ENCODE peak calls at places on chromosomes 7 and 10, in four cellular contexts. O is HCT116, T is HepG2, E is K562. R is an unnamed sample.

GRCh38 chr7:73960548-73960947 is 67.4 kb upstream of the ELN start:
- DNase-seq in T (no peak), O (no peak), E (no peak), R (no peak)

GRCh38 chr7:98301693-98302470 is 20.4 kb downstream of the BRI3 start:
- DNase-seq in O (no peak), T (no peak), E (no peak), R (no peak)

GRCh38 chr10:84493951-84494848 is 165.8 kb downstream of the CCSER2 start:
- DNase-seq in O (peak; percentile 77), T (no peak), E (no peak), R (peak; percentile 60)

GRCh38 chr7:72040641-72041040 is 371.5 kb downstream of the CALN1 start:
- DNase-seq in E (no peak), T (no peak), O (no peak), R (no peak)

GRCh38 chr10:97608991-97609561 is 19.6 kb downstream of the C10orf62 start:
- DNase-seq in E (no peak), T (no peak), O (no peak), R (no peak)

GRCh38 chr10:50585921-50586739 is 37.6 kb downstream of the SGMS1 start:
- DNase-seq in T (no peak), O (peak; percentile 77), E (peak; percentile 81), R (no peak)

GRCh38 chr7:142632291-142633134 is 116.8 kb upstream of the PRSS1 start:
- DNase-seq in O (peak; percentile 63), T (peak; percentile 32), E (peak; percentile 82), R (peak; percentile 72)

GRCh38 chr7:66224171-66224773 is 19.1 kb downstream of the TPST1 start:
- DNase-seq in T (no peak), O (no peak), E (no peak), R (no peak)

GRCh38 chr10:35355971-35356724 is 19.8 kb downstream of the CCNY start:
- DNase-seq in E (no peak), T (no peak), O (no peak), R (no peak)

GRCh38 chr7:82600601-82601000 is 157.0 kb upstream of the CACNA2D1 start:
- DNase-seq in E (no peak), O (no peak), T (no peak), R (no peak)

GRCh38 chr10:60334991-60335390 is 54.7 kb downstream of the ANK3 start:
- DNase-seq in O (no peak), T (no peak), E (no peak), R (no peak)

GRCh38 chr7:135233570-135233969 is at the start of gene STRA8:
- DNase-seq in T (no peak), O (no peak), E (no peak), R (no peak)

GRCh38 chr10:34080485-34081346 is 734.4 kb downstream of the PARD3 start:
- DNase-seq in E (no peak), O (no peak), T (no peak), R (no peak)

GRCh38 chr7:22387583-22387982 is 30.6 kb upstream of the RAPGEF5 start:
- DNase-seq in T (no peak), O (no peak), E (no peak), R (no peak)

GRCh38 chr7:75957021-75957736 is 37.2 kb downstream of the TMEM120A start:
- DNase-seq in O (no peak), E (no peak), T (peak; percentile 47), R (no peak)

DNA sequence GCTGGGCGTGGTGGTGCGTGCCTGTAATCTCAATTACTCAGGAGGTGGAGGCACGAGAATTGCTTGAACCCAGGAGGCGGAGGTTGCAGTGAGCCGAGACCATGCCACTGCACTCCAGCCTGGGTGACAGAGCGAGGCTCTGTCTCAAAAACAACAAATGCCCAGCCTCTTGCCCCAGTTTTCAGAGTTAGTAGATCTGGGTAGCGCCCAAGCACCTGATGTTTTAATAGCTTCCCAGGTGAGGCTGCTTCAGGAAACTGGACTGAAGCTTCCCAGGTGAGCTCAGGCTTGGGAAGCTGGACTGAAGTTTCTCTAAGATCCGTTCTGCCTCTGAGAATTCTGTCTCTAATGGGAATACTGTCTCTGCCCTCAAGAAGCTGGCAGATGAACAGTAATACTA is 12.2 kb downstream of the RPS24 start:
- DNase-seq in T (no peak), O (no peak), E (no peak), R (no peak)
- H3K4me1 ChIP-seq in T (peaks cover 28% of the 10 kb centered on the region), O (peaks cover 25% of the 10 kb centered on the region), E (peaks cover 8% of the 10 kb centered on the region), R (peaks cover 20% of the 10 kb centered on the region)

GRCh38 chr10:103090911-103091310 is 102.2 kb downstream of the NT5C2 start:
- DNase-seq in E (no peak), O (no peak), T (no peak), R (no peak)

GRCh38 chr10:103095005-103095404 is 98.1 kb downstream of the NT5C2 start:
- DNase-seq in T (no peak), E (no peak), O (no peak), R (no peak)

GRCh38 chr10:103100620-103101019 is 92.5 kb downstream of the NT5C2 start:
- DNase-seq in T (no peak), O (no peak), E (no peak), R (no peak)

GRCh38 chr10:103096130-103096529 is 96.9 kb downstream of the NT5C2 start:
- DNase-seq in T (no peak), E (no peak), O (no peak), R (no peak)
- TF ChIP-seq TCF7L2 in T (no peak), E (no peak), O (no peak), R (no peak)

GRCh38 chr10:93464826-93465388 is 17.2 kb downstream of the MYOF start:
- DNase-seq in O (no peak), E (no peak), T (no peak), R (no peak)

GRCh38 chr10:93462881-93463280 is 19.3 kb downstream of the MYOF start:
- DNase-seq in T (no peak), E (no peak), O (no peak), R (no peak)

GRCh38 chr10:93463723-93464511 is 18.2 kb downstream of the MYOF start:
- DNase-seq in T (no peak), E (no peak), O (no peak), R (no peak)

GRCh38 chr10:93468532-93469213 is 13.5 kb downstream of the MYOF start:
- DNase-seq in E (no peak), T (peak; percentile 25), O (peak; percentile 89), R (peak; percentile 89)

DNA sequence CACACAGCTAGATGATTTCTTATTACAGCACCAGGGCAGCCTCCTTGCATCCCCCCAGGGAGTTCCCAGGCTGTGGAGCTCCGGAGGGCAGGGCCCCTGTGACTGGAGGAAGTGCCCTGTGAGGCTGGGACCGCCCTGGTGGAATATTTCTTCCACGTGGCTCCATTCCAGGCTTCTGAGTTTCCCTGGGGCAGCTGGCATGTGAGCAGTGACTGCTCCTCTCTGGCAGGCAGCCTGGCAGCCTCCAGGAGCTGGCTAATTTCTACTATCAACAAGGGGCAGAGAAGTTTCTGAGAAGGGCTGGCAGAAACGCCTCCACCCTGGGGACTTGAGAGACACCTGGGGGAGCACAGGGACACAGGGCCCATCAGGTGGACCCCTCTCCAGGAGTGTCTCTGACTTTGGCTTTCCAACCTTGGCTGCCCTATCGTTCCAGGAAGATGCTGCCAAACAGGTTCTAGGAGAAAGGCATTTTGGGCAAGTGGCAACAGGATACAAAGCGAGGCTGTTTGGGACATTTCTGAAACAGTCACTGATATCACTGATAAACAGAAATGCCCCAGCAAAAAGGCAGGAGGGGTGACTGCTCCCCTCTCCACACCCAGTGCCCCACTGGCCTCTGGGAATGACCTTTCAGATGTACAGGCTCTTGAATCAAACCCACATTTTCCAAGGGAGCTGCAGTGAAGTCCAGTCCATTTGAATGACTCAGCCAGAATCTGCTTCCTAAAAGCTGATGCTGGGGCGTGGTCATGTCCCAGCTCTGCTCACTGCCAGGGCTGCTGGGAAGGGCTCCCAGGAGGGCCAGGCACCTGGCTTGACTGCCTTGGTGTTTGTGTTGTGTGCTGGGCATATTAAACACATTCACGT is 16.1 kb downstream of the MYOF start:
- DNase-seq in T (peak; percentile 18), O (peak; percentile 90), E (peak; percentile 10), R (peak; percentile 91)
- TF ChIP-seq POLR2AphosphoS5 in T (no peak), O (peak; percentile 66), E (no peak), R (peak; percentile 60)

GRCh38 chr10:10589540-10589939 is 428.1 kb upstream of the CELF2 start:
- DNase-seq in O (no peak), E (no peak), T (no peak), R (no peak)
- H3K4me1 ChIP-seq in O (no peaks in the 10 kb centered on the region), E (no peaks in the 10 kb centered on the region), T (no peaks in the 10 kb centered on the region), R (no peaks in the 10 kb centered on the region)

GRCh38 chr10:6140965-6141295 is 52.1 kb downstream of the RBM17 start:
- DNase-seq in E (no peak), O (no peak), T (no peak), R (no peak)

GRCh38 chr10:6143128-6143527 is 54.3 kb downstream of the RBM17 start:
- DNase-seq in O (no peak), T (no peak), E (no peak), R (no peak)

GRCh38 chr10:6142644-6143043 is 53.8 kb downstream of the RBM17 start:
- DNase-seq in E (no peak), O (no peak), T (no peak), R (no peak)

GRCh38 chr10:6140141-6140841 is 51.5 kb downstream of the RBM17 start:
- DNase-seq in T (no peak), E (no peak), O (no peak), R (no peak)

GRCh38 chr10:6141296-6142151 is 52.7 kb downstream of the RBM17 start:
- DNase-seq in O (no peak), E (peak; percentile 43), T (no peak), R (no peak)
- TF ChIP-seq TCF7L2 in O (no peak), E (no peak), T (no peak), R (no peak)

DNA sequence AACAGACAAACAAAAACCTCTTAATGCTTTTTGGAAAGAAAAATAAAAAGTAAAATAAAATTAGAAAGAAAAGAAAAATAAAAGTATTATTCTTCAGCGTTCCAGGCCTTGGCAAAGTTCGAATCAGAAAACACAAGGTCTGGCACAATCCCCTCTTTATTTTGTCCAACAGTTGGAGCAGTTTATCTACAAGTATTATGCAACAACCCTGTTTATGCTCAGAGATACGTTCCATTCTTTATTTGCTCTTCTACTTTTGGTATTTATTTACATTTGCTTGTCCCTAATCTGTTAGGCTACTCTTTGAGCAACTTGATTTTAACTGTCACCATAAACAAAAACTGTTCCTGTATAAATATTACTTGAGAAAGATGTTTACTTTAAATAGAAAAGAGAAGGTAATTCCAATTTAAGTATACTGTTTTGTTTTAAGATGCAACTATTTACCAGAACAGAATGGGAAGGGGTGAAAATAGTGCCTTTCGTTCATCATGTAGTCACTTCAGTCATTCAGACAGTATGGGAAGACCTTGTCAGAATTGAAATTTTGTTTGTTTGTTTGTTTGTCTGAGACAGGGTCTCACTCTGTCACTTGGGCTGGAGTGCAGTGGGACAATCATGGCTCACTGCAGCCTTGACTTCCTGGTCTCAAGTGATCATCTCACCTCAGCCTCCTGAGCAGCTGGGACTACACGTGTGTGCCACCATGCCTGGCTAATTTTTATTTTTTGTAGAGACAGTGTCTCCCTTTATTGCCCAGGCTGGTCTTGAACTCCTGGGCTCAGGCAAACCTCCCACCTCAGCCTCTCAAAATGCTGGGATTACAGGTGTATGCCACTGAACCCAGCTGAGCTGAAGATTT is 5.7 kb downstream of the PDK4 start:
- DNase-seq in E (no peak), T (peak; percentile 72), O (no peak), R (no peak)
- TF ChIP-seq POLR2AphosphoS5 in E (no peak), T (no peak), O (no peak), R (no peak)

R was measured in Panc1.